ENCODE peak calls at places on chromosomes 4 and X, in ten cellular contexts. Q, W, U, P, L, B, Z, K, M and D are unnamed samples.

GRCh38 chr4:154618708-154619315 is 6.4 kb upstream of the FGG start:
- DNase-seq in Q (peak), W (peak), U (peak), P (peak), L (peak), B (peak), Z (peak), K (peak), M (peak), D (peak)

GRCh38 chr4:53116959-53117358 is 248.9 kb downstream of the SCFD2 start:
- DNase-seq in Q (no peak), W (no peak), U (no peak), P (no peak), L (no peak), B (peak), Z (no peak), K (no peak), M (no peak), D (no peak)

GRCh38 chr4:71231073-71231752 is 107.6 kb upstream of the SLC4A4 start:
- DNase-seq in Q (no peak), W (no peak), U (no peak), P (peak), L (no peak), B (peak), Z (no peak), K (no peak), M (peak), D (no peak)

GRCh38 chrX:53135581-53135980 is 41.6 kb downstream of the KANTR start:
- DNase-seq in Q (no peak), W (no peak), U (no peak), P (no peak), L (no peak), B (no peak), Z (no peak), K (no peak), M (no peak), D (no peak)

GRCh38 chr4:48909697-48910096 is 3.1 kb upstream of the OCIAD2 start:
- DNase-seq in Q (peak), W (no peak), U (peak), P (peak), L (peak), B (peak), Z (peak), K (no peak), M (peak), D (peak)

GRCh38 chr4:172982151-172982590 is 186.4 kb upstream of the GALNT7 start:
- DNase-seq in Q (no peak), W (no peak), U (no peak), P (peak), L (no peak), B (peak), Z (no peak), K (no peak), M (no peak), D (no peak)

GRCh38 chr4:145904413-145905177 is 34.0 kb downstream of the ZNF827 start:
- DNase-seq in Q (no peak), W (no peak), U (no peak), P (no peak), L (no peak), B (no peak), Z (no peak), K (no peak), M (peak), D (no peak)

GRCh38 chrX:49912866-49913265 is 9.5 kb upstream of the CLCN5 start:
- DNase-seq in Q (no peak), W (no peak), U (no peak), P (no peak), L (no peak), B (no peak), Z (no peak), K (no peak), M (no peak), D (no peak)

GRCh38 chr4:86181585-86181984 is 178.3 kb downstream of the MAPK10 start:
- DNase-seq in Q (no peak), W (no peak), U (no peak), P (no peak), L (no peak), B (no peak), Z (no peak), K (no peak), M (no peak), D (no peak)

GRCh38 chr4:152619556-152619955 is 60.2 kb downstream of the TMEM154 start:
- DNase-seq in Q (no peak), W (no peak), U (no peak), P (no peak), L (no peak), B (no peak), Z (no peak), K (no peak), M (no peak), D (no peak)

GRCh38 chrX:115571712-115572111 is 10.7 kb downstream of the PLS3 start:
- DNase-seq in Q (no peak), W (no peak), U (no peak), P (no peak), L (no peak), B (no peak), Z (no peak), K (no peak), M (no peak), D (no peak)

GRCh38 chr4:11589676-11590075 is 161.0 kb upstream of the HS3ST1 start:
- DNase-seq in Q (no peak), W (no peak), U (no peak), P (no peak), L (no peak), B (no peak), Z (no peak), K (no peak), M (no peak), D (no peak)

GRCh38 chr4:126757219-126757618 is 875.5 kb upstream of the INTU start:
- DNase-seq in Q (no peak), W (no peak), U (no peak), P (no peak), L (no peak), B (no peak), Z (no peak), K (no peak), M (no peak), D (no peak)

GRCh38 chrX:151151668-151152267 is 24.6 kb upstream of the GPR50 start:
- DNase-seq in Q (peak), W (peak), U (peak), P (no peak), L (peak), B (peak), Z (peak), K (peak), M (peak), D (peak)

GRCh38 chrX:110432831-110433230 is 74.2 kb downstream of the RTL9 start:
- DNase-seq in Q (no peak), W (no peak), U (no peak), P (no peak), L (no peak), B (no peak), Z (no peak), K (no peak), M (no peak), D (no peak)

GRCh38 chr4:67717586-67717985 is 16.6 kb upstream of the UBA6 start:
- DNase-seq in Q (no peak), W (no peak), U (no peak), P (no peak), L (no peak), B (no peak), Z (no peak), K (no peak), M (no peak), D (no peak)

GRCh38 chr4:36227913-36228312 is 16.4 kb downstream of the ARAP2 start:
- DNase-seq in Q (no peak), W (no peak), U (no peak), P (no peak), L (no peak), B (no peak), Z (no peak), K (no peak), M (no peak), D (no peak)

GRCh38 chrX:34563809-34564208 is 93.3 kb downstream of the TMEM47 start:
- DNase-seq in Q (no peak), W (no peak), U (no peak), P (no peak), L (no peak), B (no peak), Z (no peak), K (no peak), M (no peak), D (peak)